ENCODE peak calls at places on chromosomes 5 and 9, in ten cellular contexts. T is HFF-Myc; W is NCI-H1092 treated with DMSO at 0.1 percent for 48 hours; L is DMS 273 treated with DMSO at 0.1 percent for 48 hours; I is thyroid gland; Y is amniotic epithelial cell; K is WTC11; V is AG09319; H is Panc1; E is stimulated activated CD4-positive, alpha-beta T cell treated with anti-CD3 and anti-CD28 coated beads, Interleukin-4, amount 100 ng/mL, for 4 hours. Z is an unnamed sample.

GRCh38 chr5:32960340-32961065 is 249.4 kb downstream of the NPR3 start:
- DNase-seq in T (no peak), W (no peak), L (no peak), I (no peak), Y (peak; percentile 34), K (no peak), V (no peak), H (no peak), E (no peak), Z (no peak)

GRCh38 chr9:126617003-126617739 is 3.4 kb downstream of the LMX1B start:
- DNase-seq in T (no peak), W (no peak), L (no peak), I (no peak), Y (no peak), K (no peak), V (no peak), H (no peak), E (no peak), Z (no peak)

GRCh38 chr5:123438902-123439301 is 15.7 kb upstream of the CEP120 start:
- DNase-seq in T (no peak), W (no peak), L (no peak), I (no peak), Y (no peak), K (no peak), V (no peak), H (no peak), E (no peak), Z (no peak)

GRCh38 chr5:161230222-161230621 is 316.3 kb downstream of the GABRB2 start:
- DNase-seq in T (no peak), W (peak; percentile 46), L (no peak), I (no peak), Y (no peak), K (peak; percentile 11), V (no peak), H (no peak), E (no peak), Z (no peak)

GRCh38 chr9:83956288-83957028 is 23.6 kb downstream of the HNRNPK start:
- DNase-seq in T (no peak), W (peak; percentile 70), L (no peak), I (peak; percentile 74), Y (peak; percentile 66), K (peak; percentile 66), V (no peak), H (no peak), E (peak; percentile 36), Z (peak; percentile 41)

GRCh38 chr5:123036391-123037103 is at the start of gene PPIC:
- DNase-seq in T (no peak), W (peak; percentile 4), L (peak; percentile 69), I (peak; percentile 92), Y (peak; percentile 68), K (peak; percentile 84), V (peak; percentile 49), H (peak; percentile 64), E (no peak), Z (peak; percentile 4)

GRCh38 chr9:88932766-88933165 is 58.5 kb upstream of the S1PR3 start:
- DNase-seq in T (no peak), W (no peak), L (no peak), I (no peak), Y (no peak), K (peak; percentile 69), V (no peak), H (no peak), E (no peak), Z (no peak)

GRCh38 chr9:134981829-134982228 is 64.1 kb upstream of the FCN1 start:
- DNase-seq in T (no peak), W (no peak), L (no peak), I (no peak), Y (no peak), K (no peak), V (no peak), H (no peak), E (no peak), Z (no peak)

GRCh38 chr5:133506165-133506564 is 106.2 kb downstream of the FSTL4 start:
- DNase-seq in T (no peak), W (no peak), L (no peak), I (no peak), Y (no peak), K (no peak), V (no peak), H (no peak), E (no peak), Z (no peak)

GRCh38 chr5:135377751-135378680 is 21.0 kb downstream of the MACROH2A1 start:
- DNase-seq in T (no peak), W (no peak), L (no peak), I (no peak), Y (no peak), K (no peak), V (no peak), H (no peak), E (no peak), Z (no peak)

GRCh38 chr5:66307647-66308257 is 163.7 kb downstream of the SREK1 start:
- DNase-seq in T (peak; percentile 61), W (peak; percentile 67), L (peak; percentile 52), I (no peak), Y (peak; percentile 56), K (no peak), V (peak; percentile 4), H (peak; percentile 46), E (no peak), Z (peak; percentile 56)

GRCh38 chr5:34735436-34736426 is 79.6 kb downstream of the RAI14 start:
- DNase-seq in T (no peak), W (no peak), L (no peak), I (no peak), Y (peak; percentile 96), K (no peak), V (peak; percentile 56), H (no peak), E (no peak), Z (no peak)

GRCh38 chr5:132608107-132608506 is 49.9 kb upstream of the IL13 start:
- DNase-seq in T (no peak), W (no peak), L (no peak), I (no peak), Y (no peak), K (no peak), V (no peak), H (no peak), E (no peak), Z (no peak)

GRCh38 chr9:93827545-93828330 is 127.4 kb downstream of the BARX1 start:
- DNase-seq in T (peak; percentile 4), W (no peak), L (no peak), I (peak; percentile 50), Y (peak; percentile 27), K (peak; percentile 81), V (peak; percentile 10), H (no peak), E (no peak), Z (peak; percentile 19)

GRCh38 chr5:179613460-179614071 is 9.9 kb downstream of the HNRNPH1 start:
- DNase-seq in T (no peak), W (no peak), L (no peak), I (no peak), Y (no peak), K (peak; percentile 12), V (no peak), H (no peak), E (no peak), Z (no peak)

Z was measured in naive thymus-derived CD4-positive, alpha-beta T cell.